ENCODE peak calls at places on chromosomes 2 and 18, in five cellular contexts. Z is uterus, E is neural progenitor cell, I is adrenal gland, S is transverse colon. J is an unnamed sample.

GRCh38 chr2:237687666-237688065 is 60.3 kb downstream of the LRRFIP1 start:
- DNase-seq in E (no peak), I (peak; percentile 87), S (peak; percentile 83), Z (peak; percentile 98), J (no peak)

GRCh38 chr18:57054891-57055290 is 92.0 kb upstream of the BOD1L2 start:
- DNase-seq in I (no peak), S (no peak), Z (no peak), E (no peak), J (no peak)

GRCh38 chr2:178125125-178125524 is 12.9 kb downstream of the RBM45 start:
- DNase-seq in I (no peak), Z (no peak), S (no peak), E (no peak), J (no peak)

GRCh38 chr2:144567745-144568144 is 47.8 kb upstream of the ZEB2 start:
- DNase-seq in I (no peak), E (peak; percentile 45), S (no peak), Z (no peak), J (no peak)

GRCh38 chr2:169999041-169999440 is 171.8 kb downstream of the UBR3 start:
- DNase-seq in I (no peak), E (no peak), Z (no peak), S (no peak), J (no peak)

GRCh38 chr2:216211141-216211540 is 102.0 kb downstream of the XRCC5 start:
- DNase-seq in I (no peak), S (no peak), E (no peak), Z (no peak), J (no peak)

GRCh38 chr2:96103388-96103705 is 13.0 kb downstream of the ADRA2B start:
- DNase-seq in E (no peak), S (peak; percentile 5), Z (no peak), I (peak; percentile 34), J (no peak)

GRCh38 chr2:133755515-133756311 is 187.4 kb upstream of the NCKAP5 start:
- DNase-seq in S (no peak), Z (no peak), I (no peak), E (peak; percentile 30), J (no peak)

GRCh38 chr18:12010187-12010802 is 29.0 kb downstream of the IMPA2 start:
- DNase-seq in Z (no peak), I (no peak), S (peak; percentile 56), E (no peak), J (no peak)

GRCh38 chr2:128304715-128305554 is 13.7 kb downstream of the HS6ST1 start:
- DNase-seq in Z (peak; percentile 90), S (peak; percentile 63), I (peak; percentile 96), E (peak; percentile 58), J (peak; percentile 52)

GRCh38 chr18:48962857-48963554 is 12.2 kb upstream of the SMAD7 start:
- DNase-seq in I (no peak), E (no peak), S (no peak), Z (no peak), J (no peak)

GRCh38 chr18:73615506-73615905 is 532.1 kb downstream of the FBXO15 start:
- DNase-seq in Z (no peak), I (no peak), E (no peak), S (no peak), J (no peak)

GRCh38 chr2:222688912-222689311 is 17.5 kb downstream of the MOGAT1 start:
- DNase-seq in I (no peak), E (no peak), S (no peak), Z (no peak), J (no peak)

GRCh38 chr18:66792466-66792865 is 188.6 kb upstream of the CDH19 start:
- DNase-seq in S (no peak), I (no peak), E (no peak), Z (no peak), J (peak; percentile 6)

GRCh38 chr18:62334110-62334509 is 9.0 kb downstream of the TNFRSF11A start:
- DNase-seq in I (no peak), S (peak; percentile 57), Z (no peak), E (no peak), J (no peak)

GRCh38 chr2:147222506-147222905 is 622.3 kb upstream of the ACVR2A start:
- DNase-seq in S (no peak), I (no peak), E (no peak), Z (no peak), J (no peak)

GRCh38 chr18:22314406-22314805 is 103.3 kb downstream of the CTAGE1 start:
- DNase-seq in I (no peak), S (no peak), Z (peak; percentile 85), E (no peak), J (no peak)

GRCh38 chr2:37230581-37230980 is 815 bp downstream of the CEBPZ start:
- DNase-seq in Z (no peak), S (peak; percentile 12), E (peak; percentile 19), I (no peak), J (no peak)

GRCh38 chr2:239563561-239563960 is 162.7 kb upstream of the HDAC4 start:
- DNase-seq in S (no peak), Z (no peak), E (no peak), I (no peak), J (no peak)

GRCh38 chr18:75125359-75126331 is 83.3 kb downstream of the PTGR3 start:
- DNase-seq in S (no peak), Z (no peak), I (peak; percentile 49), E (no peak), J (peak; percentile 80)

GRCh38 chr2:65429799-65430514 is 2.4 kb downstream of the SPRED2 start:
- DNase-seq in S (peak; percentile 57), I (no peak), Z (peak; percentile 20), E (peak; percentile 19), J (peak; percentile 16)

GRCh38 chr2:70716131-70716766 is 51.8 kb downstream of the ADD2 start:
- DNase-seq in Z (no peak), I (peak; percentile 83), E (no peak), S (no peak), J (peak; percentile 7)

GRCh38 chr2:219253753-219254589 is at the start of gene TUBA4A:
- DNase-seq in E (peak; percentile 86), S (peak; percentile 95), Z (peak; percentile 72), I (peak; percentile 92), J (peak; percentile 89)

GRCh38 chr2:85168984-85169383 is 35.8 kb downstream of the TCF7L1 start:
- DNase-seq in Z (no peak), S (no peak), E (no peak), I (no peak), J (no peak)

DNA sequence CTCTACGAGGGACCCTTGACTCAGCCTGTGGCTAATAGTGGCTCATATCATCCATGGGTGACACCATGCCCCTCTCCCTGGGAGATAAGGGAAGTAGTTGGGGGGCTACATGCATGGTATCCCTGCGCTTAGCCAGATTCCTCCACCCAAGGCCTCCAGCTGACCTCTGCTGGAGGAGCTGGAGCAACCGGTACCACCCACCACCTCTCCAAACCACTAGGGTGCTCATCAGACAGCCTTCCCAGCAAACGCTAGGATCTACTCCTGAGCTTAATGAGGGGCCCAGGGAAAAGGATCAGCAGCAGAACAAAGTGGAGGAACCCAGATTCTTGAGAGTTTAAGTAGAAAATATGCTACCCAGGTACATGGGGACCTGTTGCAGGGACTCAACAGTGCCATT is 75.9 kb upstream of the CAPN13 start:
- DNase-seq in Z (no peak), S (no peak), E (no peak), I (no peak), J (no peak)
- TF ChIP-seq CTCF in Z (no peak), S (no peak), E (no peak), I (no peak), J (no peak)

DNA sequence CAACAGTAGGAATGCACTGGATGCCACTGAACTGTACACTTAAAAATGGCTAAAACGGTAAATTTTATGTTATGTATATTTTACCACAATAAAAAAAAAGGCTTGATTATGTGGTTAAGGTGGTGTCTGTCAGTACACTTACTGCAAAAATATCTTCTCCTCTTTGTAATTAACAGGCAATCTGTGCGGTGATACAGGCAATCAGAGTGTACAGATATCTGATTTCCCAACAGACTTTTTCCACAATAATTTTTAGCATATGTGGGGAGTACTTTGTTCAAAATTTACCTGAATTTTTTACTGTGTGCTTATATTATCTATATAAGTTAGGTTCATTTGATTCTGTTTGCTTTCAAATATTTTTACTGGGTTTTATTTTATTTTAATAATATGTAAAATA is 175.0 kb upstream of the PGAP1 start:
- DNase-seq in S (no peak), Z (no peak), I (no peak), E (no peak), J (no peak)
- H3K9me3 ChIP-seq in S (no peaks in the 10 kb centered on the region), Z (no peaks in the 10 kb centered on the region), I (no peaks in the 10 kb centered on the region), E (no peaks in the 10 kb centered on the region), J (no peaks in the 10 kb centered on the region)

DNA sequence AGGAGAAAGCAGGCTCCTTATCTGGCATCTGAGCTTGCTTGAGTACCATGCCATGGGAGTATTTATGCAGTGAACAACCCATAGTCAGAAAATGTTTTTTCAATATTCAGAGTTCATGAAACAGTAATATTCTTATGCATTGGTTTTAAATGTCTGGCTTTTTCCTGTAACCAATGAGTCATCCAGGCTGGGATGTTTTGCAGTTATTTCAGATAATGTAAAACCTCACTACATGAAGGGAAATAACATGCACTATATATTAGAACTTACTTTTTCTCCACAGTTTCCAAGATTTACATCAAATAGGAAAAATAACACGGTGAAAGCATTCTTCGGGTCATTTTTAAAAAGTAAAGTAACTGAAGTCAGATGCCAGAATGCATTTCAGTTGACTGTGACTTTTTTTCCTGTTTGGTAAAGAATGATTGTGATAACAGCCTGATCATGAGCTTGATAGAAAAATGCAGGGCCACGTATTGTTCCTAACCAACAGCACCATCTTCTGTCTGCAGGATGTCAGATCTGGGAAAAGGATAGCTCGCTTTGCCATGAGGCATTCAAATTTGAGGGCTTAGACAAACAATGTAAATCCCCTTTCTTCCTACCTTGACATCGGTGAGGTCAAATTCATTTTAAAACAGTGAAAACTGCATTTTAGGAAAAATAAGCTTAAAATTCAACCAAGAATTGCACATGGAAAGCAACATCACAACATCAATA is 152.8 kb downstream of the DSC3 start:
- DNase-seq in Z (no peak), E (peak; percentile 66), I (no peak), S (no peak), J (peak; percentile 39)
- TF ChIP-seq CTCF in Z (no peak), E (peak; percentile 73), I (peak; percentile 10), S (peak; percentile 12), J (peak; percentile 63)

DNA sequence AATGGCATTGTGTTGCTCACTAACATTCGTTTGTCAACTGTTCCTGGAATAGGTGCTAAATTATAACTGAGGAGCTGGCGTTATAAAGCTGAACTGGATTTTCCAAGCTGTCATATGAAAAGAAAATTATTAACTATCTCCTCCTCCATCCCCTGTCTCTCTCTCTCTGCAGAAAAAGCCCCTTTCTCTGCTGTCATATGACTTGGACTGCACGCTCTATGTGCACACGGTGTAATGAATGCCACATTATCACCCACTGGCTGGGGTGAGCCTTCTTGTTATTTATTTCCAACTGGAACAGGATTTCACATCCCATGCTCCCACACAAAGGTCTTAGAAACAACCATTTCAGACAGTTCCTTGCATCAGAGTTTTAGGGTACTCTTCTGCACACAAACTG is 160.0 kb downstream of the SH3RF3 start:
- DNase-seq in Z (no peak), S (no peak), E (no peak), I (no peak), J (no peak)
- H3K9me3 ChIP-seq in Z (no peaks in the 10 kb centered on the region), S (no peaks in the 10 kb centered on the region), E (no peaks in the 10 kb centered on the region), I (no peaks in the 10 kb centered on the region), J (no peaks in the 10 kb centered on the region)

DNA sequence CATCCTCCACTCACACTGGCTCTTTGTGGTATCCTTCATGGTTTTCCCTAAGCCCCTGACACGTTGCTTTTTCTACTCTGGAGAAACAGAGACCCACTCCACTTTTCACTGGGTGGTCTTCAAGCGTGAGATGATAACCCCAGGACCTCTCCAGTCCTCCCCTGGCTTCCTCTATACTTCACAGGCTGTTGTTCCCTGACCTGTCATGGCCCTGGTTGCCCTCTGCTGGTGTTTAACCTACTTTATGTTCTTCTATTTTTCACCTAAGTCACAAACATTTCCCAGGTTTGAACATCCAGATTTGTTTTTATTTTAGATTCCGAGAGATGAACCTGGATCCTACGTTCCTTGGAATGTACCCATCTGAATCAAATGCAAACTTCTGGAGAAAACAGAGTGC is 84.5 kb downstream of the AOX1 start:
- DNase-seq in Z (no peak), S (no peak), I (no peak), E (no peak), J (no peak)
- TF ChIP-seq CTCF in Z (no peak), S (no peak), I (no peak), E (no peak), J (no peak)

J was measured in WERI-Rb-1.